ENCODE peak calls at places on chromosomes 3 and 15, in eight cellular contexts. A is activated T-cell treated with anti-CD3 and anti-CD28 coated beads, Interleukin-2, amount 50 U/mL, for 72 hours; O is activated CD8-positive, alpha-beta memory T cell treated with anti-CD3 and anti-CD28 coated beads for 24 hours; C is NB4; H is cardiac muscle cell; F is iPS-NIHi11; M is A673; R is NCI-H748 treated with DMSO at 0.1 percent for 48 hours. L is an unnamed sample.

GRCh38 chr3:149816986-149817385 is 4.0 kb downstream of the RNF13 start:
- DNase-seq in H (no peak), M (no peak), C (peak; percentile 73), A (no peak), R (no peak), O (no peak), F (no peak), L (no peak)

GRCh38 chr3:111547645-111548044 is 5.6 kb downstream of the CD96 start:
- DNase-seq in F (no peak), A (peak; percentile 60), R (no peak), C (peak; percentile 14), O (no peak), M (no peak), H (no peak), L (no peak)

GRCh38 chr15:25887870-25888269 is 24.7 kb upstream of the ATP10A start:
- DNase-seq in H (no peak), O (no peak), C (no peak), M (no peak), R (no peak), F (no peak), A (no peak), L (no peak)

GRCh38 chr3:177358968-177359600 is 161.8 kb upstream of the TBL1XR1 start:
- DNase-seq in M (peak; percentile 40), H (peak; percentile 57), F (peak; percentile 68), R (peak; percentile 30), O (peak; percentile 88), A (peak; percentile 45), C (peak; percentile 60), L (peak; percentile 80)

GRCh38 chr15:29677871-29678431 is 144.3 kb downstream of the TJP1 start:
- DNase-seq in O (no peak), F (no peak), C (no peak), H (no peak), A (no peak), R (no peak), M (no peak), L (no peak)

GRCh38 chr3:13878711-13879101 is 1.2 kb downstream of the WNT7A start:
- DNase-seq in C (no peak), A (no peak), R (no peak), O (no peak), H (peak; percentile 26), M (no peak), F (peak; percentile 56), L (peak; percentile 60)

GRCh38 chr3:11907667-11908660 is 61.3 kb upstream of the TAMM41 start:
- DNase-seq in O (peak; percentile 42), A (no peak), C (peak; percentile 15), R (no peak), F (no peak), M (peak; percentile 9), H (no peak), L (no peak)

GRCh38 chr3:22098000-22098399 is 347.0 kb upstream of the ZNF385D start:
- DNase-seq in C (peak; percentile 8), F (no peak), O (no peak), A (no peak), R (no peak), H (no peak), M (no peak), L (no peak)

GRCh38 chr3:177150218-177150916 is 46.9 kb downstream of the TBL1XR1 start:
- DNase-seq in M (no peak), C (no peak), R (no peak), F (no peak), O (no peak), H (no peak), A (no peak), L (no peak)

GRCh38 chr15:69974321-69974720 is 123.4 kb downstream of the TLE3 start:
- DNase-seq in H (no peak), A (no peak), C (no peak), F (no peak), R (no peak), M (peak; percentile 45), O (no peak), L (no peak)